ENCODE peak calls at places on chromosomes 2 and 18, in nine cellular contexts. I is caudate nucleus; Q is thoracic aorta; J is suprapubic skin; X is heart right ventricle; L is GM23338; G is Panc1; O is CD8-positive, alpha-beta memory T cell; T is AG04450. N is an unnamed sample.

GRCh38 chr2:122019729-122020128 is 264.3 kb downstream of the TSN start:
- DNase-seq in O (no peak), I (no peak), X (no peak), G (no peak), J (no peak), Q (no peak), L (no peak), T (no peak), N (no peak)

GRCh38 chr18:8718401-8718913 is 13.1 kb downstream of the MTCL1 start:
- DNase-seq in I (no peak), G (no peak), L (no peak), O (no peak), Q (no peak), T (no peak), X (no peak), J (no peak), N (no peak)

GRCh38 chr18:50162486-50163304 is 32.3 kb downstream of the MYO5B start:
- DNase-seq in X (no peak), G (no peak), L (no peak), Q (no peak), I (no peak), T (no peak), J (no peak), O (no peak), N (no peak)

GRCh38 chr2:39696072-39696471 is 30.4 kb downstream of the TMEM178A start:
- DNase-seq in X (no peak), O (no peak), J (no peak), G (no peak), T (peak), I (no peak), L (peak), Q (no peak), N (no peak)

GRCh38 chr2:190506666-190507065 is 27.9 kb downstream of the NEMP2 start:
- DNase-seq in O (no peak), X (no peak), G (no peak), Q (no peak), L (no peak), T (no peak), I (no peak), J (no peak), N (no peak)

GRCh38 chr2:72827495-72827894 is 1.7 kb upstream of the EXOC6B start:
- DNase-seq in I (no peak), T (no peak), O (no peak), J (no peak), L (no peak), X (no peak), Q (no peak), G (no peak), N (no peak)

GRCh38 chr2:130843321-130843985 is 6.7 kb downstream of the ARHGEF4 start:
- DNase-seq in J (no peak), T (no peak), X (no peak), O (no peak), G (no peak), L (no peak), I (no peak), Q (no peak), N (no peak)

GRCh38 chr18:36446059-36446458 is 148.5 kb downstream of the FHOD3 start:
- DNase-seq in X (no peak), J (no peak), G (no peak), I (no peak), L (no peak), T (no peak), O (no peak), Q (no peak), N (no peak)

GRCh38 chr2:79393107-79393506 is 119.7 kb upstream of the CTNNA2 start:
- DNase-seq in L (no peak), T (no peak), I (no peak), Q (no peak), X (no peak), O (no peak), J (no peak), G (no peak), N (no peak)

GRCh38 chr2:2769481-2770431 is 438.7 kb upstream of the MYT1L start:
- DNase-seq in G (no peak), O (peak), X (peak), L (no peak), I (peak), Q (no peak), T (no peak), J (peak), N (no peak)

DNA sequence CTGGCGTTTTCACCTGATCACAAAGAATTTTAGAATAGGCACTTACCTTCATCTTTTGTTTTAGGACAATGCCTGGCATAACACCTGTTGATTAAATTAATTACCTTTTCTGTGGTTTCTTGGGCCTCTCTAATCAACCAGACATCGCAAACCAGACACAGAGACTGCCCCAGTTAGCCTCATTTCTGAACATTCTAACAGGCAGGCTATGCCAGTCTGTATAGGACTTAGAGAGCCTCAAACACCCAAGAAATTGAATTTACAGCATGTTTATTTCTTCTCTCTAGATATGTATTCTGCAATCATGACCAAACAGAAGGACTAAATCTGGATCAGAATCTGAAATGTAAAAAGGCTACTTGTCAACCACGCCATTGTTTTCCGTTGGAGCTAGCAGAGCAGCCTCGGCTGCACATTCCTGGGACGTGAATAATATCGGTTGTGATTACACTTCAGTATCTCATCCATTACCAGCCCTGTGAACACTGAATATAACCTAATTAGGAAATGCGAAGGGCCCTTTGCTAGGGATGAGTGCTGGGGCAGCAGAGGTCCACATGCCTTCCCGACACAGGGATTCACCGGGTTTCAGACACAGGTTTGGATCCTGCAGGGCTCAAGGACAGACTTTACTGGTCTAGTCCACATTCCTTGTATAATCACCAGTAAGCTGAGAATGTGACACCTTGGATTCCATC is 17.5 kb upstream of the CDC42EP3 start:
- DNase-seq in L (peak), I (no peak), X (no peak), O (no peak), Q (no peak), G (peak), T (peak), J (no peak), N (no peak)
- H3K27ac ChIP-seq in L (no peak), I (no peak), X (peak), O (no peak), Q (peak), G (peak), T (peak), J (no peak), N (no peak)

DNA sequence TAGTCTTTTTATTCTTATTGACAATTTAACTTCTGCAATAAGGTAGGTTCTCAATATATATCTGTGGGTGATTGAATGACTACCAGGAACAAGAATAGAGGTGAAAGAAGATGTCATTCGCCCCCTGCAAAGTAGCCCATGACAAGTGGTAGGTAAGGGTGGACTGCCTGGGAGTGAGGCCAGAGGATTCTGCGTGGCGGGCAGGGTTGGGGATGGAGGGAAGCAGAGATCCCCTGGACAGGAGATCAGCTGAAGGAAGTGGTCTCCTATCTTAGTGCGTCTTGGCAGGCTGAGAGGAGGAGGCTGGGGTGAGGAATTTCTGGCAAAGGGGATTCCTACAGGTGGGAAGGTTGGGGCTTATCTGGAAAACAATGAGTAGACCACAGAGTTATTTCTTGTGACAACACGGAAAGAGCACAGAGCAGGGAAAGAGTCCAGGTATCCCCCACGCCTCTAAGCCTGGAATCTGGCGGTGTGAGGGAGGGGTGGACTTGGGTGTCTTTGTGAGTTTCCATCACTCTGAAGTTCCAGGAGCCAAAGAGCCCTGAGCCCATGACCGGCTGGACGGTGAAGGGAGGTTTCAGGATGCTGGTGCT is 21.5 kb upstream of the MYCN start:
- DNase-seq in J (no peak), I (no peak), O (no peak), G (no peak), Q (no peak), T (no peak), L (no peak), X (no peak), N (no peak)
- H3K27ac ChIP-seq in J (no peak), I (no peak), O (no peak), G (no peak), Q (no peak), T (no peak), L (no peak), X (no peak), N (no peak)

GRCh38 chr18:58884694-58885093 is 20.0 kb downstream of the ZNF532 start:
- DNase-seq in O (no peak), T (no peak), J (no peak), I (no peak), X (no peak), G (no peak), L (no peak), Q (no peak), N (no peak)
- H3K27ac ChIP-seq in O (no peak), T (no peak), J (no peak), I (no peak), X (no peak), G (no peak), L (no peak), Q (peak), N (no peak)

GRCh38 chr18:58222439-58223125 is 178.6 kb downstream of the NEDD4L start:
- DNase-seq in G (no peak), X (no peak), J (no peak), L (no peak), O (no peak), T (no peak), I (no peak), Q (no peak), N (no peak)
- H3K27ac ChIP-seq in G (peak), X (no peak), J (peak), L (peak), O (no peak), T (no peak), I (no peak), Q (no peak), N (no peak)

DNA sequence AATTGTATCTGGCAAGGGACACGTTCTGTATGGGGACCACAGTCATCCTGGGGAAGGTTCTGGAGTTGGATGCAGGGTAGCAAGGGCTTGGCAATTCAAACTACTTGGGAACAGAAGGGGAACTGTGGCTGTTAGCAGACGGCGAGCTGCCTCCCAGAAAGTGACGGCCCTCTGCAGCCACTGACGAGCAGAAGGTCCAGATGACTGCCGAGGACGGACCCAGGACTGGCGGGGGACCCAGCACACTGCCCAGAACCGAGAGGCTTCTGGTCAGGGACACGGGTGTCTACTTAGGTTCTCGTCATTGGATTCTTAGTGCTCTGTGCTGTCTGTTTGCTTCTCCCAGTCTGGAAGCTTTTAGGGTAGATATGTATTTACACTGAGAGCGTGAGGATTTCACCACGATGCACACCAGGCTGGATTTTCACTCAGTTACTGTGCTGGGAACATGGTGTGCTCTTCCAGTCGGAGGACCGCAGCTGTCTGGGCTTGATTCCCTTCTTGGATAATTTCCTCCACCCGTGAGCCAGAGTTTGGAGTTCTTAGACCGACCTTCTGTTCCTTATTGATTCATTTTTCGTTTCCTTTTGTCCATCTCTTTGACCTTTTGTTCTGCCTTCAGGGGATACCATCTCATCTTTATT is 13.4 kb downstream of the GPR35 start:
- DNase-seq in T (no peak), Q (no peak), X (no peak), O (no peak), G (no peak), J (no peak), L (no peak), I (no peak), N (no peak)
- H3K27ac ChIP-seq in T (no peak), Q (no peak), X (no peak), O (no peak), G (no peak), J (peak), L (no peak), I (no peak), N (no peak)

DNA sequence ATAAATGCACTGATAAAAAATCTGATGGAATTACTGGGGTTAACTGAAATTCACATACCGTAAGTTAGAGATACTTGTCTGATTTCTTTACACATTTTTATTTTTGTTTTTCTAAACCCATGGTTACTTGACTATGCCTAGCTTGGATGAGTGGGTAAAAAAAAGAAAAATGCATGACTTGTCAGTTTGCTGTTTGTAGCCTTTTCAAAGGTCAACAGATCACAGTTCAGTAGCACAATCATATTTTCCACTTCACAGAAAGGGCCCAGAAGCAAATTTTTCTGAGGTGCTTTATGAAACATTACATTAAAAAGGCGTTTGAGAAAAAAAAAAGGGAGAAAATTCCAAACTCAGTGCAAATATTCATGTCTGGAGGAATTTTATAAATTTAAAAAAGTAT is 16.4 kb downstream of the SLC16A14 start:
- DNase-seq in G (no peak), I (no peak), X (no peak), J (no peak), T (no peak), L (no peak), O (no peak), Q (no peak), N (no peak)
- H3K27ac ChIP-seq in G (no peak), I (no peak), X (no peak), J (no peak), T (no peak), L (no peak), O (no peak), Q (no peak), N (no peak)

GRCh38 chr2:178002038-178002437 is 70.5 kb downstream of the PDE11A start:
- DNase-seq in X (no peak), L (no peak), J (no peak), Q (no peak), O (no peak), I (no peak), T (no peak), G (no peak), N (no peak)

GRCh38 chr2:178009813-178010212 is 62.8 kb downstream of the PDE11A start:
- DNase-seq in Q (no peak), O (no peak), G (no peak), T (no peak), I (no peak), J (no peak), X (no peak), L (no peak), N (no peak)

GRCh38 chr2:178006710-178007109 is 65.9 kb downstream of the PDE11A start:
- DNase-seq in O (no peak), T (no peak), L (peak), J (no peak), Q (no peak), X (no peak), G (no peak), I (no peak), N (no peak)

GRCh38 chr2:178008636-178009289 is 63.8 kb downstream of the PDE11A start:
- DNase-seq in I (no peak), J (no peak), O (no peak), G (no peak), X (peak), Q (no peak), L (peak), T (no peak), N (no peak)

DNA sequence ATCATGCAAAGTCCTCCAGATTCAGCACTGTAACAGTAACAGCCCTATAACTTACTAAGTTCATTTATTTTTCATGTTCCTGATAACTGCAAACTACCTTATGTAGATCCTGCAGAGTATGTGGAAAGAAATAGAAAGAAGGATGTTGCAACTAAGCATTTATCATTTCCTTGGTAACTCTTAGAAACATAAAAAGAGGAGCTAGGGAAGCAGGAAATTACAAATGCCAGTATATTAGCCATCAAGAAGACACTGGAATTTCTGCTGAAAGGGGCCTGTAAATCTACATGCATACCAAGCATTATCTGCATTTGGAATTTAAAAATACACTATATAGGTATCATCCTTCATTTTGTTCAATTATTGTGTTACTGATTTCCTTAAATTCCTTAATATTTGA is 66.8 kb downstream of the PDE11A start:
- DNase-seq in T (no peak), G (no peak), L (no peak), J (no peak), I (no peak), O (no peak), X (no peak), Q (no peak), N (no peak)
- H3K27ac ChIP-seq in T (no peak), G (no peak), L (no peak), J (no peak), I (no peak), O (no peak), X (no peak), Q (no peak), N (no peak)

GRCh38 chr2:85704800-85705679 is 10.9 kb downstream of the GNLY start:
- DNase-seq in I (no peak), T (no peak), Q (no peak), O (no peak), X (no peak), L (no peak), J (no peak), G (no peak), N (no peak)

GRCh38 chr2:85707304-85707703 is 13.1 kb downstream of the GNLY start:
- DNase-seq in Q (no peak), O (peak), G (peak), I (no peak), X (no peak), T (peak), L (peak), J (peak), N (no peak)

GRCh38 chr2:85705680-85706039 is 11.5 kb downstream of the GNLY start:
- DNase-seq in T (peak), J (peak), L (no peak), X (no peak), I (no peak), G (no peak), Q (no peak), O (no peak), N (no peak)

GRCh38 chr2:85706604-85707296 is 12.6 kb downstream of the GNLY start:
- DNase-seq in Q (no peak), X (no peak), G (no peak), J (peak), I (no peak), O (no peak), T (no peak), L (no peak), N (no peak)

DNA sequence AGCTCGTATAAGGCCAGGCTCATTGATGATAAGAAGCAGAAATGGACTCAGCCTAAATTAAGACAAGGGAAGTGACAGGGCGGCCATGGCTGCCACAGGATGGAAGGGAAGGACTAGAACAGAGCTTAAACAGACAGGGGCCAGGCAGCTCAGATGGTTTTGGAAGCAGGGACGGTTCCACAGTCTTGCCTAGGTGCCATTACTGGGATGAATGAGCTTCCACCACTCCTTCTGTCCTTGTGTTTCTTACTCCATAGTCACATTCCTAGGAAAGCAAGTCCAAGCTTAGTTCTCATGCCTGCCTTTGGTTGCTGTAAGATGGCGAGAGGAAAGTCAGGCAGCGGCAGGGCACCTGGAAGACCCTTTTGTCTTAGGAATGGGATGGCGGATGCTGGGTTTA is 11.9 kb downstream of the GNLY start:
- DNase-seq in T (no peak), I (no peak), L (no peak), X (no peak), J (no peak), Q (no peak), G (no peak), O (no peak), N (no peak)
- H3K27ac ChIP-seq in T (peak), I (peak), L (no peak), X (peak), J (peak), Q (peak), G (no peak), O (no peak), N (peak)

DNA sequence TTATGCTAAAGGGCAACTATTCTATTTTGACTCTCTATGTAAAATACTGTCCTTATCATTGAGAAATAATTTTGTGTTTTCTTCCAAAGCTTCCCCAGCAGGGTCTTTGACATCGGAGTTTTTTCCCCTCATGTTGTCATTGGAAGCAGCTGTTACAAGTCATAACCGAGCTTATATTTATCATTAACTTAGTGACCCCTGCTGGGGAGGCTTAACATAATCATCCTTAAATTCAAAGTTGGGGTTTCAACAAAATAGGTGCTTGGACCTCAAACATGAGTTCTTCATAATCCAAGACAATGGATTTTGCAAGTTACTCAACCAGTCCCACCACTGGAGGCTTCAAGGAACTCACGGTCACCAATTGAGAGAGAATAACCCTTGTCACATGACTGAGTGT is 330.9 kb downstream of the DCC start:
- DNase-seq in J (no peak), X (no peak), G (no peak), L (peak), I (no peak), O (no peak), Q (no peak), T (no peak), N (no peak)
- H3K27ac ChIP-seq in J (no peak), X (no peak), G (no peak), L (no peak), I (no peak), O (no peak), Q (no peak), T (no peak), N (no peak)